ENCODE peak calls at places on chromosome 9, in six cellular contexts. K is stimulated activated CD8-positive, alpha-beta memory T cell treated with anti-CD3 and anti-CD28 coated beads, Interleukin-7, amount 100 ng/mL, for 1 hour; C is left colon; O is LoVo; E is GM20000; U is GM10248. V is an unnamed sample.

GRCh38 chr9:137463194-137463930 is 4.2 kb upstream of the NSMF start:
- DNase-seq in E (no peak), C (no peak), O (no peak), U (no peak), K (no peak), V (no peak)

GRCh38 chr9:130327781-130328348 is 62.3 kb downstream of the HMCN2 start:
- DNase-seq in K (no peak), O (no peak), E (no peak), C (peak; percentile 36), U (no peak), V (no peak)

GRCh38 chr9:130201399-130201873 is 29.2 kb downstream of the NCS1 start:
- DNase-seq in C (no peak), U (no peak), E (no peak), O (no peak), K (no peak), V (no peak)

GRCh38 chr9:93254061-93254481 is 70.1 kb downstream of the WNK2 start:
- DNase-seq in K (no peak), U (no peak), E (no peak), C (peak; percentile 2), O (no peak), V (no peak)

GRCh38 chr9:126721531-126722098 is 83.2 kb upstream of the ZBTB43 start:
- DNase-seq in U (no peak), C (no peak), K (no peak), O (no peak), E (no peak), V (no peak)

GRCh38 chr9:123697686-123698085 is 232.2 kb downstream of the DENND1A start:
- DNase-seq in O (no peak), U (peak; percentile 26), K (no peak), E (peak; percentile 28), C (no peak), V (no peak)

GRCh38 chr9:93180938-93181337 is 3.0 kb upstream of the WNK2 start:
- DNase-seq in O (no peak), C (no peak), E (no peak), U (no peak), K (no peak), V (no peak)

GRCh38 chr9:133979124-133979920 is 12.8 kb downstream of the VAV2 start:
- DNase-seq in C (no peak), K (no peak), E (peak; percentile 81), O (no peak), U (peak; percentile 61), V (no peak)

GRCh38 chr9:134641173-134641985 is at the start of gene COL5A1:
- DNase-seq in K (no peak), E (no peak), C (peak; percentile 63), U (no peak), O (no peak), V (no peak)

GRCh38 chr9:88388203-88388885 is at the start of gene SPIN1:
- DNase-seq in E (peak; percentile 99), K (peak; percentile 72), O (peak; percentile 90), C (peak; percentile 89), U (peak; percentile 96), V (no peak)

GRCh38 chr9:107337676-107338590 is 54.9 kb downstream of the RAD23B start:
- DNase-seq in O (no peak), K (no peak), E (no peak), U (no peak), C (no peak), V (no peak)